ENCODE peak calls at places on chromosomes 1 and 21, in eight cellular contexts. R is HCT116, G is K562, J is H1, E is transverse colon, A is spleen, U is stomach, Z is GM12891. X is an unnamed sample.
A peak's percentile ranks its signal among the peaks of the same experiment; 100 is the strongest.

GRCh38 chr1:156122519-156123355 is 8.2 kb downstream of the LMNA start:
- DNase-seq in R (no peak), G (peak; percentile 55), J (no peak), E (peak; percentile 79), A (no peak), U (peak; percentile 84), Z (no peak), X (no peak)

GRCh38 chr1:19877821-19878636 is 4.2 kb upstream of the OTUD3 start:
- DNase-seq in R (no peak), G (no peak), J (no peak), E (peak; percentile 42), A (no peak), U (peak; percentile 32), Z (no peak), X (no peak)

GRCh38 chr1:174894087-174894768 is 105.5 kb upstream of the CACYBP start:
- DNase-seq in R (no peak), G (no peak), J (no peak), E (no peak), A (no peak), U (no peak), Z (no peak), X (no peak)

GRCh38 chr1:2314297-2314802 is 77.0 kb downstream of the MORN1 start:
- DNase-seq in R (no peak), G (no peak), J (no peak), E (peak; percentile 56), A (peak; percentile 84), U (peak; percentile 51), Z (no peak), X (no peak)

GRCh38 chr1:68107771-68108170 is 57.3 kb upstream of the DIRAS3 start:
- DNase-seq in R (no peak), G (no peak), J (no peak), E (no peak), A (no peak), U (no peak), Z (no peak), X (no peak)

GRCh38 chr1:60126733-60127132 is 53.2 kb upstream of the C1orf87 start:
- DNase-seq in R (no peak), G (no peak), J (no peak), E (no peak), A (no peak), U (no peak), Z (no peak), X (no peak)

GRCh38 chr21:25636727-25637126 is 2.3 kb upstream of the JAM2 start:
- DNase-seq in R (no peak), G (no peak), J (no peak), E (no peak), A (no peak), U (no peak), Z (no peak), X (no peak)

GRCh38 chr21:45309069-45309521 is 21.4 kb upstream of the POFUT2 start:
- DNase-seq in R (no peak), G (peak; percentile 80), J (peak; percentile 39), E (peak; percentile 70), A (peak; percentile 86), U (peak; percentile 47), Z (no peak), X (no peak)

DNA sequence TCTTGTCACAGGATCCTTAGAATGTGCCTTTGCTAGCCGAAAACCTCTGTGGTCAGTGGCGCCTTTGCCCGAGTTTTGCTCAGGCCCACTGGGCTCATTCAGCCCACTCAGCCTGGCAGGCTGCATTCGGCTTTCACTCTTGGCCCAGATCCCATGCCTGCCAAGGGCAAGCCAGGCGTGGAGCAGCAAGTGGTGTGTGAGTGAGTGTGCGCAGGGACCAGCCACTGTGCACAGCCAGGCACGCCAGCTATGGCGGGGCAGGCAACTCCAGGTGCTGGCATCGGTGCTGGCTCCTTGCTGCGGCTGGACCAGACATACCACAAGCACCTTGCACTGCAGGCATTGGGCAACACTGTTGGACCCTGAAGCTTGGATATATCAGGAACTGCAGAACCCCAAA is 1145.1 kb upstream of the NCAM2 start:
- DNase-seq in R (no peak), G (no peak), J (no peak), E (no peak), A (peak; percentile 72), U (no peak), Z (no peak), X (no peak)
- TF ChIP-seq POLR2A in R (no peak), G (no peak), J (no peak), E (no peak), A (no peak), U (no peak), Z (no peak), X (no peak)

GRCh38 chr1:115829023-115829674 is 11.8 kb downstream of the NHLH2 start:
- DNase-seq in R (peak; percentile 24), G (peak; percentile 29), J (no peak), E (peak; percentile 29), A (no peak), U (no peak), Z (no peak), X (no peak)
- TF ChIP-seq POLR2AphosphoS5 in R (no peak), G (no peak), J (no peak), E (no peak), A (no peak), U (peak; percentile 19), Z (no peak), X (no peak)

GRCh38 chr1:205729945-205730610 is 19.9 kb downstream of the NUCKS1 start:
- DNase-seq in R (no peak), G (no peak), J (no peak), E (no peak), A (no peak), U (no peak), Z (no peak), X (no peak)
- TF ChIP-seq POLR2A in R (no peak), G (no peak), J (no peak), E (no peak), A (no peak), U (no peak), Z (no peak), X (no peak)

GRCh38 chr1:93447481-93448291 is at the start of gene FNBP1L:
- DNase-seq in R (no peak), G (peak; percentile 91), J (no peak), E (peak; percentile 84), A (peak; percentile 90), U (peak; percentile 81), Z (peak; percentile 48), X (peak; percentile 36)
- TF ChIP-seq POLR2AphosphoS5 in R (peak; percentile 78), G (peak; percentile 28), J (peak; percentile 65), E (peak; percentile 82), A (peak; percentile 46), U (peak; percentile 66), Z (no peak), X (no peak)